ENCODE peak calls at places on chromosome 11, in seven cellular contexts. Z, U, X, Q, D, J and H are unnamed samples.
A peak's percentile ranks its signal among the peaks of the same experiment; 100 is the strongest.

GRCh38 chr11:93567406-93567819 is 24.2 kb upstream of the SMCO4 start:
- DNase-seq in Z (no peak), U (peak; percentile 87), X (no peak), Q (no peak), D (no peak), J (no peak), H (no peak)

GRCh38 chr11:67504950-67505561 is at the start of gene PITPNM1:
- DNase-seq in Z (peak; percentile 30), U (peak; percentile 85), X (peak; percentile 64), Q (peak; percentile 61), D (no peak), J (peak; percentile 57), H (peak; percentile 68)

GRCh38 chr11:112163875-112164521 is at the start of gene IL18:
- DNase-seq in Z (peak; percentile 50), U (no peak), X (no peak), Q (no peak), D (no peak), J (no peak), H (no peak)

GRCh38 chr11:116501728-116502127 is 271.1 kb downstream of the BUD13 start:
- DNase-seq in Z (no peak), U (no peak), X (no peak), Q (no peak), D (no peak), J (no peak), H (no peak)

GRCh38 chr11:24793479-24793878 is 296.6 kb downstream of the LUZP2 start:
- DNase-seq in Z (no peak), U (no peak), X (no peak), Q (no peak), D (no peak), J (no peak), H (no peak)

GRCh38 chr11:18524248-18524647 is 2.5 kb downstream of the TSG101 start:
- DNase-seq in Z (no peak), U (no peak), X (no peak), Q (no peak), D (no peak), J (no peak), H (no peak)

GRCh38 chr11:90556612-90557011 is 333.8 kb upstream of the CHORDC1 start:
- DNase-seq in Z (no peak), U (no peak), X (no peak), Q (no peak), D (no peak), J (no peak), H (no peak)

GRCh38 chr11:12223771-12224536 is 113.6 kb downstream of the MICAL2 start:
- DNase-seq in Z (peak; percentile 62), U (no peak), X (no peak), Q (no peak), D (no peak), J (no peak), H (no peak)

GRCh38 chr11:87144266-87144665 is 106.5 kb downstream of the TMEM135 start:
- DNase-seq in Z (peak; percentile 77), U (no peak), X (no peak), Q (no peak), D (no peak), J (no peak), H (no peak)

GRCh38 chr11:25566298-25567200 is 765.4 kb upstream of the ANO3 start:
- DNase-seq in Z (peak; percentile 57), U (no peak), X (no peak), Q (no peak), D (no peak), J (no peak), H (no peak)

GRCh38 chr11:64056213-64056785 is 20.6 kb downstream of the FLRT1 start:
- DNase-seq in Z (no peak), U (no peak), X (no peak), Q (no peak), D (no peak), J (no peak), H (no peak)

GRCh38 chr11:64947202-64947814 is 11.6 kb upstream of the GPHA2 start:
- DNase-seq in Z (no peak), U (no peak), X (no peak), Q (no peak), D (no peak), J (no peak), H (no peak)

GRCh38 chr11:64121637-64122410 is 44.1 kb downstream of the MACROD1 start:
- DNase-seq in Z (peak; percentile 61), U (no peak), X (no peak), Q (no peak), D (peak; percentile 52), J (no peak), H (no peak)

GRCh38 chr11:75474878-75475766 is 42.1 kb upstream of the KLHL35 start:
- DNase-seq in Z (no peak), U (no peak), X (peak; percentile 40), Q (peak; percentile 44), D (no peak), J (no peak), H (peak; percentile 41)

GRCh38 chr11:61752117-61752924 is at the start of gene MYRF:
- DNase-seq in Z (no peak), U (no peak), X (peak; percentile 51), Q (peak; percentile 42), D (no peak), J (peak; percentile 87), H (peak; percentile 60)

GRCh38 chr11:83827940-83828554 is 541.9 kb upstream of the CCDC90B start:
- DNase-seq in Z (peak; percentile 50), U (no peak), X (no peak), Q (no peak), D (no peak), J (peak; percentile 30), H (no peak)

GRCh38 chr11:45599161-45599943 is 66.1 kb downstream of the CHST1 start:
- DNase-seq in Z (no peak), U (no peak), X (no peak), Q (no peak), D (no peak), J (no peak), H (no peak)

GRCh38 chr11:12088047-12088481 is 22.3 kb upstream of the MICAL2 start:
- DNase-seq in Z (peak; percentile 79), U (peak; percentile 89), X (no peak), Q (no peak), D (no peak), J (no peak), H (no peak)

GRCh38 chr11:117314840-117315239 is 1.2 kb downstream of the BACE1 start:
- DNase-seq in Z (no peak), U (no peak), X (no peak), Q (no peak), D (no peak), J (no peak), H (no peak)

GRCh38 chr11:59214141-59214893 is 1.6 kb upstream of the MPEG1 start:
- DNase-seq in Z (no peak), U (no peak), X (no peak), Q (no peak), D (no peak), J (no peak), H (no peak)

GRCh38 chr11:17063171-17064002 is 14.1 kb downstream of the RPS13 start:
- DNase-seq in Z (peak; percentile 34), U (no peak), X (peak; percentile 14), Q (no peak), D (no peak), J (peak; percentile 71), H (peak; percentile 24)

GRCh38 chr11:9025101-9025850 is 21.5 kb upstream of the NRIP3 start:
- DNase-seq in Z (no peak), U (no peak), X (no peak), Q (no peak), D (no peak), J (no peak), H (no peak)

GRCh38 chr11:64529559-64530520 is 61.2 kb upstream of the SLC22A12 start:
- DNase-seq in Z (no peak), U (no peak), X (no peak), Q (no peak), D (no peak), J (no peak), H (no peak)

GRCh38 chr11:113014262-113014661 is 53.0 kb downstream of the NCAM1 start:
- DNase-seq in Z (peak; percentile 70), U (no peak), X (no peak), Q (no peak), D (no peak), J (peak; percentile 69), H (no peak)

GRCh38 chr11:113690619-113691569 is 15.2 kb downstream of the TMPRSS5 start:
- DNase-seq in Z (peak; percentile 93), U (no peak), X (no peak), Q (no peak), D (peak; percentile 9), J (peak; percentile 56), H (no peak)

GRCh38 chr11:12731841-12732336 is 57.7 kb downstream of the TEAD1 start:
- DNase-seq in Z (peak; percentile 32), U (no peak), X (no peak), Q (no peak), D (peak; percentile 63), J (no peak), H (no peak)

GRCh38 chr11:61270354-61271070 is 24.6 kb downstream of the VWCE start:
- DNase-seq in Z (no peak), U (no peak), X (no peak), Q (no peak), D (peak; percentile 23), J (no peak), H (no peak)

GRCh38 chr11:1070594-1071462 is 3.8 kb upstream of the MUC2 start:
- DNase-seq in Z (no peak), U (no peak), X (no peak), Q (no peak), D (no peak), J (no peak), H (no peak)

GRCh38 chr11:95072948-95073347 is 6.2 kb downstream of the SRSF8 start:
- DNase-seq in Z (no peak), U (no peak), X (no peak), Q (no peak), D (no peak), J (no peak), H (no peak)

GRCh38 chr11:10642298-10642697 is 51.3 kb downstream of the IRAG1 start:
- DNase-seq in Z (no peak), U (no peak), X (no peak), Q (no peak), D (no peak), J (no peak), H (no peak)

GRCh38 chr11:9775393-9775780 is 111.5 kb downstream of the SWAP70 start:
- DNase-seq in Z (no peak), U (no peak), X (no peak), Q (no peak), D (no peak), J (no peak), H (no peak)

GRCh38 chr11:61613711-61614254 is 32.9 kb upstream of the SYT7 start:
- DNase-seq in Z (no peak), U (no peak), X (no peak), Q (no peak), D (no peak), J (no peak), H (no peak)

GRCh38 chr11:112016088-112016764 is 9.0 kb upstream of the DLAT start:
- DNase-seq in Z (no peak), U (no peak), X (no peak), Q (no peak), D (no peak), J (no peak), H (no peak)